ENCODE peak calls at places on chromosomes 6 and 20, in nine cellular contexts. Y is stomach, M is ovary, R is transverse colon, H is H1, W is breast epithelium, Z is Peyer's patch, P is upper lobe of left lung, L is K562. N is an unnamed sample.

GRCh38 chr6:22372922-22373321 is 76.1 kb upstream of the PRL start:
- DNase-seq in Y (no peak), M (no peak), R (no peak), H (no peak), W (no peak), Z (no peak), P (no peak), L (no peak), N (no peak)

GRCh38 chr6:7919871-7920270 is 9.3 kb upstream of the TXNDC5 start:
- DNase-seq in Y (no peak), M (peak; percentile 38), R (no peak), H (no peak), W (no peak), Z (peak; percentile 66), P (no peak), L (peak; percentile 67), N (no peak)

GRCh38 chr6:113076116-113076515 is 729.0 kb downstream of the RFPL4B start:
- DNase-seq in Y (no peak), M (no peak), R (no peak), H (no peak), W (no peak), Z (no peak), P (no peak), L (no peak), N (no peak)

GRCh38 chr6:155377061-155377460 is 62.8 kb upstream of the TFB1M start:
- DNase-seq in Y (no peak), M (no peak), R (no peak), H (no peak), W (no peak), Z (no peak), P (no peak), L (no peak), N (no peak)

GRCh38 chr20:41293269-41294037 is 24.1 kb downstream of the ZHX3 start:
- DNase-seq in Y (no peak), M (no peak), R (no peak), H (no peak), W (no peak), Z (no peak), P (no peak), L (no peak), N (peak; percentile 28)

GRCh38 chr6:4844108-4844507 is 67.9 kb downstream of the CDYL start:
- DNase-seq in Y (no peak), M (no peak), R (no peak), H (peak; percentile 86), W (no peak), Z (no peak), P (no peak), L (no peak), N (peak; percentile 74)

GRCh38 chr6:87968435-87969278 is 79.0 kb upstream of the SPACA1 start:
- DNase-seq in Y (peak; percentile 26), M (no peak), R (peak; percentile 36), H (peak; percentile 54), W (no peak), Z (peak; percentile 55), P (peak; percentile 29), L (no peak), N (peak; percentile 38)

GRCh38 chr6:30963641-30964040 is 19.9 kb upstream of the MUC21 start:
- DNase-seq in Y (no peak), M (no peak), R (no peak), H (no peak), W (no peak), Z (no peak), P (no peak), L (no peak), N (no peak)

GRCh38 chr20:47847882-47848485 is 62.7 kb upstream of the SULF2 start:
- DNase-seq in Y (no peak), M (no peak), R (no peak), H (no peak), W (no peak), Z (no peak), P (no peak), L (no peak), N (no peak)

GRCh38 chr20:47066484-47067270 is 172.0 kb downstream of the EYA2 start:
- DNase-seq in Y (no peak), M (no peak), R (no peak), H (no peak), W (no peak), Z (no peak), P (no peak), L (no peak), N (no peak)

GRCh38 chr20:50099565-50099991 is 13.4 kb downstream of the UBE2V1 start:
- DNase-seq in Y (no peak), M (no peak), R (no peak), H (no peak), W (no peak), Z (no peak), P (no peak), L (no peak), N (no peak)
- H3K27ac ChIP-seq in Y (peak overlapping the region; percentile 46), M (no peak overlapping the region), R (peak overlapping the region; percentile 45), H (no peak overlapping the region), W (no peak overlapping the region), Z (no peak overlapping the region), P (peak overlapping the region; percentile 44), L (peak overlapping the region; percentile 22), N (no peak overlapping the region)

DNA sequence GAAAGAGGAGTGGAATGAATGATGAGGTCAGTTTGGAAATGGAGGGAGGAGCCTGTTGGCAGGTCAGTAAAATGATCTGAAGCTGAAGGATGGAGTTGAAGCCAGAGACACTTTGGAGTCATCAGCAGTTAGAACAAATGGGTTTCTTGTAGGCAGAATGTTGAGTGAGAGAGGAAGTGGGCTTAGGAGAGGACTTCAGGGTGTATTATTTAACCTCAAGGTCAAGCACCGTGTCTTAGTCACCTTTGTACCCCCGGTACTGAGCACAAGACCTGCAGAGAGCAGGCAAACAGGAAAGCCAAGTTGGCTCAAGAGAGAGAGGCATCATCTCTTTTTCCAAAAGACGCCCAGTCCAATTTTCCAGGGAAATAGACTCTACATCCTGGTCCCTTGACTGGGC is 23.3 kb downstream of the C20orf173 start:
- DNase-seq in Y (no peak), M (no peak), R (no peak), H (no peak), W (no peak), Z (no peak), P (no peak), L (no peak), N (no peak)
- TF ChIP-seq POLR2A in Y (no peak), M (no peak), R (no peak), H (no peak), W (no peak), Z (no peak), P (no peak), L (no peak), N (no peak)

DNA sequence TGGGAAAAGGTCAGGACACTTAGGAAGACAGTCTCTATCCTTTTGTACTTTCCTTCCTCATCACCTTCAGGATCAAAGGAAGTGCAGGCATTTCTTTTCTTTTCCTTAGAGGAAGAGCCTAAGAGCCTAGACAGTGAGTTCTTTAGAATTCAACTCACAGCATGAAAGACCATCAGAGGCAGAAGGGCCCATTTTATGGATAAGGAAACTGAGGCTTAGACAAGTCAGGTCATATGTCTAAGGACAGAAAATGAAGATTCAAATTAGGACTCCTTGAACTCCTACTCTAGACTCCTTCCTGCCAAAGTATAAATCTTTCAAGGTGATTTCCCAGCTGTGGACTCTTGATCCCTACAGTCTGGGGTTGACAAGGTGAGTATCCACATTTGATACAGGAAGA is 20.8 kb downstream of the SLC12A5 start:
- DNase-seq in Y (no peak), M (no peak), R (no peak), H (no peak), W (no peak), Z (no peak), P (no peak), L (no peak), N (no peak)
- H3K27me3 ChIP-seq in Y (peaks cover 56% of the 10 kb centered on the region), M (no peaks in the 10 kb centered on the region), R (peaks cover 15% of the 10 kb centered on the region), H (no peaks in the 10 kb centered on the region), W (peaks cover 33% of the 10 kb centered on the region), Z (no peaks in the 10 kb centered on the region), P (no peaks in the 10 kb centered on the region), L (peaks cover 30% of the 10 kb centered on the region), N (no peaks in the 10 kb centered on the region)

DNA sequence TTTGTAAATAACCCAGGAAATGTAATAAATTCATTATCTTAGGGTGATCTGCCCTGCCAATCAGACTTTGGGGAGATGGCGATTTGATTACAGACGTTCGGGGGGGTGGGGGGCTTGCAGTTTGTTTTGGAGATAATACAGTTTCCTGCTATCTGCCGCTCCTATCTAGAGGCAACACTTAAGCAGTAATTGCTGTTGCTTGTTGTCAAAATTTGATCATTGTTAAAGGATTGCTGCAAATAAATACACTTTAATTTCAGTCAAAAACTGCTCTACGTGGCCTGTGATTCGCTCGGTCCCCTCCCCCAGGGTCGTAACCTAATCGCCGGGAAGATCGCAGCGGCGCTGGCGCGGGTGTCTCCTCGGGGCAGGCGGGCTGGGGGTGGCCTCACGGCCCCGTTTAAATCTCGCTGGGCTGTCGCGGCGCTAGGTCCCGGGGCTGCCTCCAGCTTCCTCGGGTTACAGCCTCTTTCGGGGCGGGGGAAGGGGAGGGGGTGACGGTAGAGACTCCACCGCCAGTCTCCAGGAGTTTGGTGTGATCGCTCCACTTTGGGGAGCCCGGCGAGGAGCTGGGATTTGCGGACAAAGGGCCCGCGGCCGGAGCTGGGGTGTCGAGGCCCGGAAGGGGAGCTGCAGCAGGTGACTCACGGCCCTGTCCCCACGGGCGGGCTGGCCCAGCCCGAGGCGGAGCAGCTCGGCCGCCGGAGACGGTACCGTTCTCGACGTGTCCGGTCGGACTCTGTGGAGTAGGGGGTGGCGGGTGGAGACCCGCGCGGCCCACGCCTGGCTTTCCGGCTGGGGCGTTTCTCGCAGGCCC is 4.1 kb downstream of the FOXC1 start:
- DNase-seq in Y (no peak), M (no peak), R (no peak), H (peak; percentile 81), W (no peak), Z (peak; percentile 56), P (no peak), L (no peak), N (no peak)
- H3K27ac ChIP-seq in Y (no peak overlapping the region), M (no peak overlapping the region), R (no peak overlapping the region), H (no peak overlapping the region), W (peak overlapping the region; percentile 56), Z (no peak overlapping the region), P (no peak overlapping the region), L (no peak overlapping the region), N (peak overlapping the region; percentile 69)

GRCh38 chr6:33772902-33773472 is 15.9 kb downstream of the LEMD2 start:
- DNase-seq in Y (no peak), M (no peak), R (no peak), H (no peak), W (no peak), Z (no peak), P (no peak), L (no peak), N (no peak)
- TF ChIP-seq POLR2A in Y (no peak), M (no peak), R (no peak), H (no peak), W (no peak), Z (no peak), P (no peak), L (no peak), N (no peak)

GRCh38 chr20:21505810-21506530 is 7.9 kb downstream of the NKX2-2 start:
- DNase-seq in Y (peak; percentile 53), M (peak; percentile 36), R (peak; percentile 45), H (peak; percentile 90), W (no peak), Z (peak; percentile 53), P (peak; percentile 36), L (peak; percentile 75), N (peak; percentile 65)
- H3K27me3 ChIP-seq in Y (peaks cover 99% of the 10 kb centered on the region), M (no peaks in the 10 kb centered on the region), R (peaks cover 88% of the 10 kb centered on the region), H (peaks cover 52% of the 10 kb centered on the region), W (peaks cover 75% of the 10 kb centered on the region), Z (no peaks in the 10 kb centered on the region), P (peaks cover 69% of the 10 kb centered on the region), L (peaks cover 18% of the 10 kb centered on the region), N (no peaks in the 10 kb centered on the region)

GRCh38 chr6:107532707-107533106 is 42.8 kb downstream of the SOBP start:
- DNase-seq in Y (no peak), M (no peak), R (no peak), H (no peak), W (no peak), Z (no peak), P (no peak), L (no peak), N (peak; percentile 47)
- H3K27ac ChIP-seq in Y (no peak overlapping the region), M (no peak overlapping the region), R (no peak overlapping the region), H (no peak overlapping the region), W (peak overlapping the region; percentile 19), Z (no peak overlapping the region), P (no peak overlapping the region), L (no peak overlapping the region), N (no peak overlapping the region)